ENCODE peak calls at places on chromosomes 1 and 21, in six cellular contexts. I, U, G, F, N and Z are unnamed samples.
A peak's percentile ranks its signal among the peaks of the same experiment; 100 is the strongest.

GRCh38 chr1:206001476-206001888 is 1.7 kb downstream of the RAB7B start:
- DNase-seq in U (no peak), F (no peak), N (peak; percentile 77), G (peak; percentile 90), I (no peak), Z (peak; percentile 53)

GRCh38 chr1:185626344-185626743 is 107.8 kb upstream of the HMCN1 start:
- DNase-seq in U (no peak), G (no peak), N (no peak), F (no peak), I (no peak), Z (no peak)

GRCh38 chr1:215992620-215993019 is 425.5 kb downstream of the KCTD3 start:
- DNase-seq in I (peak; percentile 65), G (no peak), N (peak; percentile 40), F (no peak), U (no peak), Z (peak; percentile 4)

GRCh38 chr1:56585985-56586384 is 6.6 kb upstream of the PLPP3 start:
- DNase-seq in G (no peak), I (peak; percentile 37), N (no peak), U (no peak), F (no peak), Z (no peak)

GRCh38 chr1:44030606-44031050 is 634 bp downstream of the SLC6A9 start:
- DNase-seq in F (no peak), N (no peak), G (peak; percentile 53), I (no peak), U (no peak), Z (peak; percentile 57)

GRCh38 chr1:154791292-154792278 is 78.5 kb downstream of the KCNN3 start:
- DNase-seq in N (no peak), I (peak; percentile 79), F (no peak), U (peak; percentile 76), G (no peak), Z (no peak)

GRCh38 chr1:165497444-165498013 is 46.3 kb upstream of the LRRC52 start:
- DNase-seq in G (no peak), N (no peak), I (no peak), F (no peak), U (no peak), Z (no peak)

GRCh38 chr1:75097686-75098085 is 36.5 kb upstream of the LHX8 start:
- DNase-seq in U (no peak), N (no peak), I (peak; percentile 82), G (no peak), F (no peak), Z (no peak)

GRCh38 chr1:205088341-205088740 is 4.1 kb upstream of the TMEM81 start:
- DNase-seq in F (no peak), I (no peak), G (no peak), U (no peak), N (no peak), Z (no peak)

GRCh38 chr1:24849653-24850295 is 80.3 kb downstream of the RUNX3 start:
- DNase-seq in U (no peak), I (no peak), F (no peak), N (peak; percentile 32), G (no peak), Z (no peak)

GRCh38 chr21:41483415-41483814 is 24.5 kb downstream of the TMPRSS2 start:
- DNase-seq in I (no peak), F (no peak), U (no peak), G (no peak), N (no peak), Z (no peak)

GRCh38 chr1:67629370-67630075 is 55.5 kb upstream of the GADD45A start:
- DNase-seq in U (no peak), I (peak; percentile 57), N (no peak), G (no peak), F (no peak), Z (no peak)

GRCh38 chr1:227411066-227411465 is 92.8 kb upstream of the CDC42BPA start:
- DNase-seq in I (no peak), G (no peak), F (no peak), U (no peak), N (no peak), Z (no peak)

GRCh38 chr21:39020751-39021474 is 162.3 kb downstream of the PSMG1 start:
- DNase-seq in N (no peak), F (no peak), U (no peak), I (no peak), G (peak; percentile 87), Z (peak; percentile 36)

GRCh38 chr1:33147997-33148314 is 33.9 kb downstream of the TRIM62 start:
- DNase-seq in I (no peak), U (no peak), G (peak; percentile 72), N (no peak), F (no peak), Z (peak; percentile 34)

GRCh38 chr1:199522936-199523335 is 504.6 kb upstream of the NR5A2 start:
- DNase-seq in I (no peak), G (no peak), U (no peak), N (no peak), F (no peak), Z (no peak)

GRCh38 chr21:44437696-44438431 is 17.4 kb upstream of the LRRC3 start:
- DNase-seq in F (no peak), N (no peak), U (no peak), G (no peak), I (no peak), Z (no peak)

GRCh38 chr1:89812992-89813391 is 7.8 kb upstream of the LRRC8D start:
- DNase-seq in N (no peak), I (no peak), F (no peak), U (no peak), G (no peak), Z (no peak)

GRCh38 chr1:50681931-50682330 is 258.7 kb upstream of the DMRTA2 start:
- DNase-seq in G (no peak), N (no peak), U (no peak), I (no peak), F (no peak), Z (no peak)

GRCh38 chr1:225567789-225568188 is 85.1 kb downstream of the ENAH start:
- DNase-seq in I (peak; percentile 14), U (no peak), N (peak; percentile 16), F (no peak), G (no peak), Z (peak; percentile 39)

GRCh38 chr1:149843302-149844041 is 55.9 kb upstream of the BOLA1 start:
- DNase-seq in G (no peak), I (no peak), F (no peak), U (no peak), N (no peak), Z (no peak)

GRCh38 chr1:180898441-180899219 is 14.1 kb upstream of the KIAA1614 start:
- DNase-seq in G (no peak), F (no peak), N (no peak), I (no peak), U (no peak), Z (no peak)

GRCh38 chr1:231070758-231071443 is 30.8 kb upstream of the FAM89A start:
- DNase-seq in U (no peak), G (no peak), I (no peak), F (no peak), N (no peak), Z (no peak)

GRCh38 chr1:77446841-77447555 is 165.2 kb downstream of the AK5 start:
- DNase-seq in I (no peak), F (no peak), G (no peak), N (no peak), U (no peak), Z (no peak)

GRCh38 chr1:181135462-181135781 is 46.9 kb downstream of the IER5 start:
- DNase-seq in U (no peak), I (no peak), N (peak; percentile 83), F (no peak), G (no peak), Z (peak; percentile 72)

GRCh38 chr1:109528296-109528695 is 11.4 kb upstream of the GPR61 start:
- DNase-seq in U (no peak), F (no peak), N (no peak), G (no peak), I (peak; percentile 70), Z (no peak)

GRCh38 chr1:204286841-204287387 is 72.8 kb downstream of the PLEKHA6 start:
- DNase-seq in F (no peak), U (peak; percentile 9), I (peak; percentile 77), G (no peak), N (no peak), Z (peak; percentile 30)

GRCh38 chr1:238960071-238960470 is 426.3 kb upstream of the CHRM3 start:
- DNase-seq in F (no peak), I (no peak), G (no peak), U (no peak), N (no peak), Z (no peak)

GRCh38 chr21:34935452-34935851 is 113.7 kb downstream of the RUNX1 start:
- DNase-seq in U (no peak), G (no peak), N (no peak), F (no peak), I (no peak), Z (no peak)

GRCh38 chr1:60037061-60037460 is 36.5 kb downstream of the C1orf87 start:
- DNase-seq in F (no peak), U (no peak), N (no peak), G (no peak), I (no peak), Z (no peak)

GRCh38 chr21:39651206-39651605 is 38.5 kb downstream of the B3GALT5 start:
- DNase-seq in G (no peak), I (no peak), U (no peak), N (no peak), F (no peak), Z (no peak)

GRCh38 chr1:77282866-77283539 is 1.2 kb downstream of the AK5 start:
- DNase-seq in U (no peak), G (peak; percentile 29), F (no peak), N (no peak), I (no peak), Z (no peak)

GRCh38 chr1:56028244-56028643 is 551.1 kb downstream of the PLPP3 start:
- DNase-seq in F (no peak), U (no peak), I (no peak), G (no peak), N (no peak), Z (no peak)

GRCh38 chr1:44267438-44267837 is 54.2 kb downstream of the DMAP1 start:
- DNase-seq in I (no peak), U (no peak), G (no peak), F (no peak), N (no peak), Z (no peak)